ENCODE peak calls at places on chromosome 10, in four cellular contexts. U is HepG2, X is GM12878, Y is K562. I is an unnamed sample.

GRCh38 chr10:61735879-61736278 is 73.2 kb downstream of the CABCOCO1 start:
- DNase-seq in U (no peak), X (no peak), Y (no peak), I (no peak)

GRCh38 chr10:69246036-69246435 is 25.9 kb downstream of the HKDC1 start:
- DNase-seq in U (no peak), X (no peak), Y (no peak), I (no peak)

GRCh38 chr10:90675621-90676020 is 182.2 kb downstream of the HTR7 start:
- DNase-seq in U (no peak), X (no peak), Y (no peak), I (no peak)

GRCh38 chr10:1651280-1651975 is 85.9 kb downstream of the ADARB2 start:
- DNase-seq in U (no peak), X (no peak), Y (no peak), I (no peak)

GRCh38 chr10:106076496-106076895 is 1088.0 kb downstream of the SORCS1 start:
- DNase-seq in U (no peak), X (no peak), Y (no peak), I (no peak)

GRCh38 chr10:125162181-125162906 is 2.0 kb upstream of the CTBP2 start:
- DNase-seq in U (no peak), X (no peak), Y (no peak), I (no peak)

GRCh38 chr10:73113543-73113942 is 3.3 kb downstream of the NUDT13 start:
- DNase-seq in U (no peak), X (no peak), Y (no peak), I (no peak)

GRCh38 chr10:90885176-90885575 is 13.4 kb downstream of the RPP30 start:
- DNase-seq in U (no peak), X (no peak), Y (no peak), I (no peak)

GRCh38 chr10:7773845-7774801 is 13.7 kb downstream of the KIN start:
- DNase-seq in U (no peak), X (no peak), Y (no peak), I (no peak)

GRCh38 chr10:79044846-79045245 is 23.9 kb upstream of the ZMIZ1 start:
- DNase-seq in U (no peak), X (no peak), Y (no peak), I (no peak)

GRCh38 chr10:23656735-23657134 is 217.9 kb downstream of the OTUD1 start:
- DNase-seq in U (no peak), X (no peak), Y (no peak), I (no peak)

GRCh38 chr10:129364949-129365348 is 102.1 kb upstream of the MGMT start:
- DNase-seq in U (no peak), X (no peak), Y (no peak), I (no peak)

GRCh38 chr10:28263136-28263857 is 39.6 kb downstream of the MPP7 start:
- DNase-seq in U (peak), X (no peak), Y (no peak), I (no peak)

GRCh38 chr10:119575998-119576397 is 20.8 kb downstream of the TIAL1 start:
- DNase-seq in U (no peak), X (no peak), Y (no peak), I (no peak)

GRCh38 chr10:43878386-43878785 is 229.7 kb upstream of the ZNF32 start:
- DNase-seq in U (no peak), X (no peak), Y (no peak), I (no peak)

GRCh38 chr10:107409517-107409916 is 245.0 kb upstream of the SORCS1 start:
- DNase-seq in U (no peak), X (no peak), Y (no peak), I (no peak)

GRCh38 chr10:87094373-87095240 is at the start of the genes GLUD1 and SHLD2:
- DNase-seq in U (peak), X (peak), Y (peak), I (peak)

GRCh38 chr10:126458453-126458852 is 70.2 kb upstream of the ADAM12 start:
- DNase-seq in U (no peak), X (no peak), Y (no peak), I (peak)

GRCh38 chr10:24277771-24278518 is 69.0 kb downstream of the KIAA1217 start:
- DNase-seq in U (no peak), X (no peak), Y (no peak), I (no peak)

GRCh38 chr10:104049497-104050250 is 36.0 kb downstream of the COL17A1 start:
- DNase-seq in U (no peak), X (no peak), Y (no peak), I (peak)

GRCh38 chr10:4254101-4254994 is 469.3 kb upstream of the KLF6 start:
- DNase-seq in U (no peak), X (no peak), Y (no peak), I (no peak)

GRCh38 chr10:70265032-70265689 is 18.6 kb downstream of the NPFFR1 start:
- DNase-seq in U (peak), X (no peak), Y (peak), I (no peak)

GRCh38 chr10:117214401-117214800 is 17.1 kb downstream of the KCNK18 start:
- DNase-seq in U (no peak), X (no peak), Y (no peak), I (peak)

GRCh38 chr10:69572159-69573055 is 815 bp downstream of the NEUROG3 start:
- DNase-seq in U (no peak), X (no peak), Y (no peak), I (no peak)

GRCh38 chr10:79047875-79048638 is 20.7 kb upstream of the ZMIZ1 start:
- DNase-seq in U (no peak), X (no peak), Y (peak), I (no peak)

DNA sequence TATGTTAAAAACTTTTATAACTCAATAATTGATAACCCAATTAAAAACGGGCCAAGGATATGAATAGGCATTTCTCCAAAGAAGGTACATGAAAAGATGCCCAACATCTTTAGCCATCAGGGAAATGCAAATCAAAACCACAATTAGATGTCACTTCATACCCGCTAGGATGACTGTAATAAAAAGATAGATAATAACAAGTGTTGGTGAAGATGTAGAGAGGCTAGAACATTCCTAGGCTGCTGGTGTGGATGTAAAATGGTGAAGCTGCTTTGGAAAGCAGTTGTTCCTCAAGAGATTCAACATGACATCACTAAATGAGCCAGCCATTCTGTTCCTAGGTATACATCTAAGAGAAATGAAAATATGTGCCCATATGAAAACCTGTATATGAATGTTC is 35.6 kb downstream of the CAMK1D start:
- DNase-seq in U (no peak), X (no peak), Y (no peak), I (no peak)
- TF ChIP-seq CHD4 in U (no peak), X (no peak), Y (no peak), I (no peak)

GRCh38 chr10:93015722-93016121 is 44.9 kb upstream of the CYP26C1 start:
- DNase-seq in U (peak), X (no peak), Y (no peak), I (no peak)
- TF ChIP-seq CHD4 in U (no peak), X (no peak), Y (no peak), I (no peak)

GRCh38 chr10:15144788-15145187 is 23.7 kb downstream of the NMT2 start:
- DNase-seq in U (no peak), X (no peak), Y (no peak), I (no peak)

GRCh38 chr10:15140640-15141039 is 27.9 kb downstream of the NMT2 start:
- DNase-seq in U (no peak), X (no peak), Y (no peak), I (no peak)

GRCh38 chr10:15136960-15137359 is 31.5 kb downstream of the NMT2 start:
- DNase-seq in U (peak), X (no peak), Y (no peak), I (no peak)

GRCh38 chr10:15137636-15138035 is 30.9 kb downstream of the NMT2 start:
- DNase-seq in U (no peak), X (no peak), Y (no peak), I (no peak)

DNA sequence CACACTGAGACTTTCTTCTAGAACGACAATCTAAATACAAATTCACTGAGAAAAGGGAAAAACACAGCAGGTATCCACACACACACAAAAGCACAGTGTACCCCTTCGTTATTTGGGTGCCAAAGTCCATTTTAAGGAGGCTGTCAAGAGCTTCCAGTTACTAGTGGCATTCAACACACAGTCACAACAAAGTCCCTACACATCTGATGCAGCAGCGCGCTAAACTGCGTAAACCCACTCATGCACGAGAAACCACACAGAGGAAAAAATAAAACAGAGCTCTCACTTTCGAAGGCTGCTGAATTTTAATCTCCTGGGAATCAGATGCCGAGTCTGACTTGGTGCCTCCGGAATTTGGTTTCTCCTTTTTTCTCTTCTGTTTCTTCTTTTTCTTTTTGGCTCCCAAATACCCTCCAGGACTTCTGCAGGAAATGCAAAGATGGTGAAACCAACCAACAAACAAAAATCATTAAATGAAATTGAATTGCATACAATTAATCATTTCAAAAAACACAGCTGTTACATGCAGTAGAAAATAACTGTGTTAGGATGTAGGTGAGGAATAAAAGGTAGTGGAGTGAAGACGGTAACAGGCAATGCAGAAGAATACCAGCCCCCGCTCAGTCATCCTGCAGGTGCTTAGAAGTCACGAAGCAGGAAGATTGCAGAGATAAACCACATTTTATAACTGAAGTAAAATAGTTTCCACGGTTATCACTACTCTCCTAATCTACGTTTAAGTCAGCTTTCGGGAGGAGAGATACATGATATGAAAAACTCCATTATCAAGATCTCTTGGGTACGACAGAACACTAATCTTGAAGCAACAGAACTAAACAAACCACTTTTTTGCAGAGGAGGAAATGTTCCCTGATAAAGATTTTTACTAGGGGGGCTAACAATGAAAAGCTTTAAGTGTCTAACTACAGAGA is 27.1 kb downstream of the NMT2 start:
- DNase-seq in U (peak), X (peak), Y (no peak), I (no peak)
- TF ChIP-seq CHD4 in U (no peak), X (no peak), Y (no peak), I (no peak)

DNA sequence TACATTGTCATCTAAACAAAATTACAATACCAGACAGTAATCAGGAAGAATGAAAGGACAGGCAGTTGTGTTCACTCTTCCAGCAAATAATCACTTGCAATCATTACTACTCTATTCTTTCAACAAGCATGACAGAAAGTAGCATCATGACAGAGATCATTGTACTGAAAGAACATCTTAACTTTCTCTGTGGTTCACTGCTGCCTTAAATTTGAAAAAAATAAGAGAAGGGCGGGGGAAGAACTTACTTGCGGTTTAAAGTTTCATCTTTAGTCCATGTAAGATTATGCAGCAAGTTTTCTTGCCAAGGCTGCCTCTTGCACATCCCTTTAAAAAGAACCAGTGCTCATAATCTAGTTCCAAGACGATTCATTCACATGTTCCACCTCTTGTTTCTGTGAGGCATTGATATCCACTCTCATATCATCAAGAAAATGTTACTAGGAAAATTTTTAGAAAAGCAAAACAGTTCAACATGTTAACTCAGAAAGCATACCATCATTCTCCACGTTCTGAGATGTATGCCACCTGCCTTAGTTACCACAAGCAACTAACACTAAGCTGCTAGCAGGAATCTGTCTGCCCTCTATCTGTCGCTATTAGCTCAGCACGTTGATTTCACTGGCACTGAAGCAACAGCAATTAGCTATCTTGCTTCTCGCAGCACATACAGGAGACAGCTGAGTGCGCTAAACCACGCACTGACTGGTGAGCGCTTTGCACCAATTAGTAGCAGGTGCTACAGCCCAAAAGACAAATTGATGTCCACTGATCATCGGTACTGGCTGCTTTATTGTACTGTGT is at the start of gene PCDH15:
- DNase-seq in U (peak), X (peak), Y (no peak), I (no peak)
- TF ChIP-seq CHD4 in U (no peak), X (no peak), Y (no peak), I (no peak)

GRCh38 chr10:110486680-110487410 is 10.9 kb upstream of the DUSP5 start:
- DNase-seq in U (no peak), X (no peak), Y (no peak), I (no peak)

GRCh38 chr10:110487411-110488123 is 10.1 kb upstream of the DUSP5 start:
- DNase-seq in U (peak), X (no peak), Y (no peak), I (peak)

GRCh38 chr10:110490640-110491039 is 7.1 kb upstream of the DUSP5 start:
- DNase-seq in U (no peak), X (no peak), Y (no peak), I (no peak)

GRCh38 chr10:110488944-110489343 is 8.8 kb upstream of the DUSP5 start:
- DNase-seq in U (no peak), X (no peak), Y (no peak), I (no peak)

DNA sequence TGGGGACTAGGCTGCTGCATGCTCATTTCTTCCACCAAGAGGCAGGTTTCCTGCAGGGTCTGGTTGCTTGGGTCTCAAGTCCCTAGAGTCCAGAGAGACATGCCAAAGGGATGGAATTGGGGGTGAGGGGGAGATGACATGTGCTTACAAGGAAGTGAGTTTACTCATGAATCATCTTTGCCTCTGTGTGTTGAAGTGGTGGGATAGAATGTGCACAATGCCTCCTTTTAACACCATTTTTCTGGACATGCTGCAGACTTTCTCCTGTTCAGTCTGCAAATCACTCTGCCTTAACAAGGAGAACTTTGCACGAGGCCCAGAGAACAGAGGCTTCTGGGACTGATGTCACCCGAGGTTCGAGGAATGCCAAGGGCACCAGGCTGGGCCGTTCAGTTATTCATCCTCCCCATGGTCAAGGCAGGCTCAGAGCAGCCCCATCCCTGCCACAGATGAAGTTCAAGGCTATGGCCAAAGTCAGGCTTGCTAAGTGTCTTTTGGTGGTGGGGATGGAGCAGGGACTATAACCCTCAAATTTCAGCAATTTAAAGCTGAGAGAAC is 9.5 kb upstream of the DUSP5 start:
- DNase-seq in U (no peak), X (no peak), Y (no peak), I (no peak)
- TF ChIP-seq CHD4 in U (no peak), X (no peak), Y (no peak), I (no peak)

GRCh38 chr10:48454302-48455054 is 148.0 kb downstream of the MAPK8 start:
- DNase-seq in U (no peak), X (no peak), Y (no peak), I (no peak)
- TF ChIP-seq CHD4 in U (no peak), X (no peak), Y (no peak), I (no peak)

I was measured in A549.